ENCODE peak calls at places on chromosomes 1 and 21, in eight cellular contexts. One of them, this sample, is unnamed.

GRCh38 chr1:153384996-153385580 is 5.8 kb downstream of the S100A8 start:
- DNase-seq in nephron progenitor cell: no peak
- DNase-seq in GM23338: no peak
- DNase-seq in fibroblast of mammary gland: no peak
- DNase-seq in GM20000: no peak
- DNase-seq in NB4: no peak
- DNase-seq in dorsolateral prefrontal cortex: no peak
- DNase-seq in stomach: no peak
- DNase-seq in this sample: no peak

GRCh38 chr1:3053986-3054385 is 15.0 kb upstream of the PRDM16 start:
- DNase-seq in nephron progenitor cell: no peak
- DNase-seq in GM23338: no peak
- DNase-seq in fibroblast of mammary gland: no peak
- DNase-seq in GM20000: no peak
- DNase-seq in NB4: no peak
- DNase-seq in dorsolateral prefrontal cortex: no peak
- DNase-seq in stomach: no peak
- DNase-seq in this sample: no peak

GRCh38 chr1:109184657-109185056 is 29.1 kb upstream of the SARS1 start:
- DNase-seq in nephron progenitor cell: no peak
- DNase-seq in GM23338: no peak
- DNase-seq in fibroblast of mammary gland: no peak
- DNase-seq in GM20000: no peak
- DNase-seq in NB4: no peak
- DNase-seq in dorsolateral prefrontal cortex: no peak
- DNase-seq in stomach: no peak
- DNase-seq in this sample: no peak

GRCh38 chr21:39156024-39156423 is 27.2 kb downstream of the PSMG1 start:
- DNase-seq in nephron progenitor cell: no peak
- DNase-seq in GM23338: no peak
- DNase-seq in fibroblast of mammary gland: no peak
- DNase-seq in GM20000: no peak
- DNase-seq in NB4: no peak
- DNase-seq in dorsolateral prefrontal cortex: no peak
- DNase-seq in stomach: no peak
- DNase-seq in this sample: no peak

GRCh38 chr1:41240806-41241747 is 1.0 kb downstream of the SCMH1 start:
- DNase-seq in nephron progenitor cell: peak
- DNase-seq in GM23338: peak
- DNase-seq in fibroblast of mammary gland: peak
- DNase-seq in GM20000: peak
- DNase-seq in NB4: peak
- DNase-seq in dorsolateral prefrontal cortex: peak
- DNase-seq in stomach: peak
- DNase-seq in this sample: no peak

GRCh38 chr1:24892188-24893153 is 37.6 kb downstream of the RUNX3 start:
- DNase-seq in nephron progenitor cell: no peak
- DNase-seq in GM23338: no peak
- DNase-seq in fibroblast of mammary gland: no peak
- DNase-seq in GM20000: no peak
- DNase-seq in NB4: no peak
- DNase-seq in dorsolateral prefrontal cortex: peak
- DNase-seq in stomach: peak
- DNase-seq in this sample: no peak

GRCh38 chr1:101311146-101311892 is 74.5 kb downstream of the S1PR1 start:
- DNase-seq in nephron progenitor cell: no peak
- DNase-seq in GM23338: no peak
- DNase-seq in fibroblast of mammary gland: no peak
- DNase-seq in GM20000: no peak
- DNase-seq in NB4: no peak
- DNase-seq in dorsolateral prefrontal cortex: no peak
- DNase-seq in stomach: no peak
- DNase-seq in this sample: no peak

GRCh38 chr1:43439781-43440180 is 13.9 kb downstream of the HYI start:
- DNase-seq in nephron progenitor cell: no peak
- DNase-seq in GM23338: no peak
- DNase-seq in fibroblast of mammary gland: no peak
- DNase-seq in GM20000: no peak
- DNase-seq in NB4: no peak
- DNase-seq in dorsolateral prefrontal cortex: no peak
- DNase-seq in stomach: peak
- DNase-seq in this sample: no peak

GRCh38 chr1:6819641-6820040 is 34.4 kb downstream of the CAMTA1 start:
- DNase-seq in nephron progenitor cell: no peak
- DNase-seq in GM23338: no peak
- DNase-seq in fibroblast of mammary gland: peak
- DNase-seq in GM20000: no peak
- DNase-seq in NB4: no peak
- DNase-seq in dorsolateral prefrontal cortex: no peak
- DNase-seq in stomach: no peak
- DNase-seq in this sample: no peak

GRCh38 chr1:247857986-247858356 is 984 bp downstream of the TRIM58 start:
- DNase-seq in nephron progenitor cell: no peak
- DNase-seq in GM23338: peak
- DNase-seq in fibroblast of mammary gland: no peak
- DNase-seq in GM20000: peak
- DNase-seq in NB4: no peak
- DNase-seq in dorsolateral prefrontal cortex: no peak
- DNase-seq in stomach: no peak
- DNase-seq in this sample: no peak

GRCh38 chr21:31660134-31660565 is 657 bp downstream of the SOD1 start:
- DNase-seq in nephron progenitor cell: peak
- DNase-seq in GM23338: peak
- DNase-seq in fibroblast of mammary gland: no peak
- DNase-seq in GM20000: no peak
- DNase-seq in NB4: peak
- DNase-seq in dorsolateral prefrontal cortex: no peak
- DNase-seq in stomach: no peak
- DNase-seq in this sample: no peak

GRCh38 chr1:240946926-240947325 is 335.0 kb upstream of the GREM2 start:
- DNase-seq in nephron progenitor cell: peak
- DNase-seq in GM23338: peak
- DNase-seq in fibroblast of mammary gland: peak
- DNase-seq in GM20000: peak
- DNase-seq in NB4: peak
- DNase-seq in dorsolateral prefrontal cortex: no peak
- DNase-seq in stomach: no peak
- DNase-seq in this sample: peak
- TF ChIP-seq CTCF in nephron progenitor cell: peak
- TF ChIP-seq CTCF in GM23338: peak
- TF ChIP-seq CTCF in fibroblast of mammary gland: peak
- TF ChIP-seq CTCF in GM20000: no peak
- TF ChIP-seq CTCF in NB4: peak
- TF ChIP-seq CTCF in dorsolateral prefrontal cortex: peak
- TF ChIP-seq CTCF in stomach: peak
- TF ChIP-seq CTCF in this sample: peak

DNA sequence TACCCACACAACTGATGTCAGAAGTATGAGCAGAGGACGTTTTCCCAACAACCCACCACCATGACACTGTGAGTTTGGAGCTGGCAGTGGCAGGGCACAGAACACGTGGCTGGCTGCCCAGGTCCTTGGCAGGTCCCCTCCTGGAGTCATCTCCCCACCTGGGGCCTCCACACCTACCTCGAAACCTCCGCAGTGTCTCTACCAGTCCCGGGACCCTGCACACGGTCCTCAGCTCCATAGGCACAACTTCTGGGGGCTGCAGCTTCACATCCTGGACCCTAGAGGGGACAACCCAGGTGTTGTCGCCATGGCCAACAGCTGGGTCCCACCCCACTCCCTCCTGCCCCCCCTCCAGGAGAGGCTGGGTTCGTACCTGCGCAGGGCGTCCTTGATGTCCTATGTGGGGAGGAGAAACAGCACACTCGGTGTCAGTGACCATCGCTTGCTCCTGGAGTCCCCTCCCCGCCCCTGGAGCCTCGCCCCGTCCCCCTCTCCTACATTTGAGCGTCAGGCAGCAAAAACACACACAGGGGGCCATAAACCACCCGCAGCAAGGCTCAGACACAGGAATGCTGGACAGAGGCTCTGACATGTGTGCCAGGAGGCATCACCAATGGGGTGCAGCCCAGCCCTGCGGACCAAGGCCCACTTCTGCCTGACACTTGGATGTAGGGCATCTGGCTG is 9.7 kb downstream of the TRIM11 start:
- DNase-seq in nephron progenitor cell: no peak
- DNase-seq in GM23338: no peak
- DNase-seq in fibroblast of mammary gland: no peak
- DNase-seq in GM20000: no peak
- DNase-seq in NB4: no peak
- DNase-seq in dorsolateral prefrontal cortex: peak
- DNase-seq in stomach: no peak
- DNase-seq in this sample: no peak
- TF ChIP-seq CTCF in nephron progenitor cell: no peak
- TF ChIP-seq CTCF in GM23338: no peak
- TF ChIP-seq CTCF in fibroblast of mammary gland: no peak
- TF ChIP-seq CTCF in GM20000: no peak
- TF ChIP-seq CTCF in NB4: no peak
- TF ChIP-seq CTCF in dorsolateral prefrontal cortex: no peak
- TF ChIP-seq CTCF in stomach: no peak
- TF ChIP-seq CTCF in this sample: no peak

GRCh38 chr21:20661221-20661620 is 337.0 kb upstream of the NCAM2 start:
- DNase-seq in nephron progenitor cell: no peak
- DNase-seq in GM23338: peak
- DNase-seq in fibroblast of mammary gland: no peak
- DNase-seq in GM20000: no peak
- DNase-seq in NB4: no peak
- DNase-seq in dorsolateral prefrontal cortex: no peak
- DNase-seq in stomach: no peak
- DNase-seq in this sample: no peak
- TF ChIP-seq CTCF in nephron progenitor cell: no peak
- TF ChIP-seq CTCF in GM23338: no peak
- TF ChIP-seq CTCF in fibroblast of mammary gland: no peak
- TF ChIP-seq CTCF in GM20000: no peak
- TF ChIP-seq CTCF in NB4: no peak
- TF ChIP-seq CTCF in dorsolateral prefrontal cortex: no peak
- TF ChIP-seq CTCF in stomach: no peak
- TF ChIP-seq CTCF in this sample: no peak

DNA sequence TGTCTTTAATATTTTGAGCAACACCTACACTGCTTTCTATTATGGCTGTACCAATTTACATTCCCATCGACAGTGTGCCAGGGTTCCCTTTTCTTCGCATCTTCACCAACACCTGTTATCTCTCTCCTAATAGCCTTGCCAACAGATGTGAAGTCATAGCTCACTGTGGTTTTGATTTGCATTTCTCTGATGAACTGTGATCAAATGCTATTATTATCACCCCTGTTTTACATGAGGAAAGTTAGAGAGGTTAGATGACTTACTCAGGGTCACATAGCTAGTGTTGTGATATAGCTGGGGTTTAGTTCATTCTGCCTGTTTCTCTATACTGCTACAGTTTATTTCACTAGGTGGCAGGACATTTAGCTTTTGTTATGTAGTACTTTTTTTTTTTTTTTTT is 204.1 kb downstream of the FMN2 start:
- DNase-seq in nephron progenitor cell: no peak
- DNase-seq in GM23338: no peak
- DNase-seq in fibroblast of mammary gland: peak
- DNase-seq in GM20000: no peak
- DNase-seq in NB4: no peak
- DNase-seq in dorsolateral prefrontal cortex: no peak
- DNase-seq in stomach: no peak
- DNase-seq in this sample: no peak
- TF ChIP-seq CTCF in nephron progenitor cell: no peak
- TF ChIP-seq CTCF in GM23338: no peak
- TF ChIP-seq CTCF in fibroblast of mammary gland: no peak
- TF ChIP-seq CTCF in GM20000: no peak
- TF ChIP-seq CTCF in NB4: no peak
- TF ChIP-seq CTCF in dorsolateral prefrontal cortex: no peak
- TF ChIP-seq CTCF in stomach: no peak
- TF ChIP-seq CTCF in this sample: no peak

GRCh38 chr1:52852854-52853253 is 10.3 kb downstream of the ZYG11A start:
- DNase-seq in nephron progenitor cell: no peak
- DNase-seq in GM23338: no peak
- DNase-seq in fibroblast of mammary gland: no peak
- DNase-seq in GM20000: no peak
- DNase-seq in NB4: no peak
- DNase-seq in dorsolateral prefrontal cortex: no peak
- DNase-seq in stomach: no peak
- DNase-seq in this sample: no peak
- TF ChIP-seq CTCF in nephron progenitor cell: no peak
- TF ChIP-seq CTCF in GM23338: no peak
- TF ChIP-seq CTCF in fibroblast of mammary gland: no peak
- TF ChIP-seq CTCF in GM20000: no peak
- TF ChIP-seq CTCF in NB4: no peak
- TF ChIP-seq CTCF in dorsolateral prefrontal cortex: no peak
- TF ChIP-seq CTCF in stomach: no peak
- TF ChIP-seq CTCF in this sample: no peak

GRCh38 chr1:228304225-228304624 is 96.4 kb downstream of the OBSCN start:
- DNase-seq in nephron progenitor cell: no peak
- DNase-seq in GM23338: no peak
- DNase-seq in fibroblast of mammary gland: no peak
- DNase-seq in GM20000: no peak
- DNase-seq in NB4: no peak
- DNase-seq in dorsolateral prefrontal cortex: peak
- DNase-seq in stomach: peak
- DNase-seq in this sample: no peak

GRCh38 chr1:228302086-228302485 is 94.2 kb downstream of the OBSCN start:
- DNase-seq in nephron progenitor cell: no peak
- DNase-seq in GM23338: no peak
- DNase-seq in fibroblast of mammary gland: no peak
- DNase-seq in GM20000: no peak
- DNase-seq in NB4: no peak
- DNase-seq in dorsolateral prefrontal cortex: no peak
- DNase-seq in stomach: no peak
- DNase-seq in this sample: no peak

GRCh38 chr1:228304766-228305395 is 97.0 kb downstream of the OBSCN start:
- DNase-seq in nephron progenitor cell: no peak
- DNase-seq in GM23338: no peak
- DNase-seq in fibroblast of mammary gland: no peak
- DNase-seq in GM20000: no peak
- DNase-seq in NB4: no peak
- DNase-seq in dorsolateral prefrontal cortex: no peak
- DNase-seq in stomach: peak
- DNase-seq in this sample: no peak

GRCh38 chr1:228305721-228306152 is 97.9 kb downstream of the OBSCN start:
- DNase-seq in nephron progenitor cell: no peak
- DNase-seq in GM23338: no peak
- DNase-seq in fibroblast of mammary gland: no peak
- DNase-seq in GM20000: no peak
- DNase-seq in NB4: no peak
- DNase-seq in dorsolateral prefrontal cortex: peak
- DNase-seq in stomach: no peak
- DNase-seq in this sample: no peak

GRCh38 chr1:228303596-228303995 is 95.8 kb downstream of the OBSCN start:
- DNase-seq in nephron progenitor cell: no peak
- DNase-seq in GM23338: no peak
- DNase-seq in fibroblast of mammary gland: no peak
- DNase-seq in GM20000: no peak
- DNase-seq in NB4: no peak
- DNase-seq in dorsolateral prefrontal cortex: no peak
- DNase-seq in stomach: no peak
- DNase-seq in this sample: no peak
- TF ChIP-seq CTCF in nephron progenitor cell: no peak
- TF ChIP-seq CTCF in GM23338: no peak
- TF ChIP-seq CTCF in fibroblast of mammary gland: no peak
- TF ChIP-seq CTCF in GM20000: no peak
- TF ChIP-seq CTCF in NB4: no peak
- TF ChIP-seq CTCF in dorsolateral prefrontal cortex: no peak
- TF ChIP-seq CTCF in stomach: no peak
- TF ChIP-seq CTCF in this sample: no peak

This sample was measured in D721Med.